ENCODE peak calls at places on chromosomes 5 and 9, in nine cellular contexts. R is astrocyte of the spinal cord; G is upper lobe of left lung; W is AG10803; P is activated CD4-positive, CD25-positive, alpha-beta regulatory T cell treated with anti-CD3 and anti-CD28 coated beads, Interleukin-2, amount 50 U/mL, for 72 hours; A is psoas muscle; Y is PC-9; S is stimulated activated CD8-positive, alpha-beta memory T cell treated with anti-CD3 and anti-CD28 coated beads, Interleukin-7, amount 100 ng/mL, for 48 hours; T is hepatocyte. C is an unnamed sample.

GRCh38 chr9:105656131-105656921 is 5.9 kb upstream of the TAL2 start:
- DNase-seq in G (peak), Y (no peak), T (peak), S (no peak), R (no peak), P (peak), W (no peak), A (peak), C (peak)

GRCh38 chr9:95383198-95383673 is 65.7 kb upstream of the FANCC start:
- DNase-seq in S (no peak), R (peak), G (no peak), P (no peak), W (peak), T (no peak), A (no peak), Y (peak), C (no peak)

GRCh38 chr9:131732061-131732526 is 7.8 kb downstream of the RAPGEF1 start:
- DNase-seq in R (peak), T (no peak), G (no peak), Y (no peak), S (no peak), W (peak), P (no peak), A (peak), C (no peak)

GRCh38 chr5:115657883-115658233 is 32.0 kb upstream of the TMED7 start:
- DNase-seq in G (no peak), A (no peak), S (no peak), W (peak), P (no peak), Y (peak), T (no peak), R (peak), C (no peak)

GRCh38 chr5:72036951-72037350 is 70.3 kb upstream of the MAP1B start:
- DNase-seq in A (no peak), Y (no peak), T (no peak), S (no peak), P (no peak), R (no peak), G (no peak), W (no peak), C (no peak)

GRCh38 chr5:173327948-173328895 is at the start of gene STC2:
- DNase-seq in G (peak), T (peak), P (peak), R (peak), W (peak), A (peak), Y (peak), S (peak), C (peak)

GRCh38 chr5:96807099-96807654 is 568 bp downstream of the ERAP1 start:
- DNase-seq in S (no peak), R (peak), W (peak), T (peak), P (peak), Y (peak), G (peak), A (peak), C (peak)

GRCh38 chr9:121738969-121739368 is 87.5 kb downstream of the DAB2IP start:
- DNase-seq in R (peak), A (no peak), G (no peak), S (no peak), T (no peak), P (no peak), W (peak), Y (no peak), C (no peak)

GRCh38 chr5:65072836-65073620 is 304.3 kb downstream of the CWC27 start:
- DNase-seq in G (peak), P (no peak), A (no peak), T (peak), S (no peak), Y (no peak), W (peak), R (peak), C (no peak)

GRCh38 chr9:12776775-12777055 is 1.9 kb downstream of the LURAP1L start:
- DNase-seq in W (peak), T (peak), G (no peak), R (no peak), P (no peak), Y (no peak), A (no peak), S (no peak), C (no peak)

GRCh38 chr9:129383005-129383414 is 204.9 kb upstream of the IER5L start:
- DNase-seq in P (no peak), A (peak), Y (peak), R (no peak), G (no peak), W (no peak), T (peak), S (no peak), C (peak)

GRCh38 chr5:60507687-60508086 is 192.3 kb downstream of the DEPDC1B start:
- DNase-seq in A (no peak), S (no peak), P (no peak), T (peak), Y (no peak), G (no peak), W (no peak), R (peak), C (no peak)

GRCh38 chr5:16180789-16181082 is 1.1 kb upstream of the MARCHF11 start:
- DNase-seq in T (no peak), Y (no peak), R (no peak), P (no peak), W (no peak), S (no peak), A (no peak), G (no peak), C (no peak)

GRCh38 chr5:171521219-171521633 is 101.8 kb downstream of the FGF18 start:
- DNase-seq in S (no peak), R (peak), P (no peak), G (no peak), A (peak), W (peak), T (peak), Y (peak), C (no peak)

GRCh38 chr5:60018091-60018490 is 124.6 kb upstream of the PDE4D start:
- DNase-seq in Y (no peak), R (peak), G (no peak), W (no peak), T (no peak), P (no peak), S (no peak), A (no peak), C (no peak)

GRCh38 chr9:113653746-113654604 is 190.4 kb downstream of the RGS3 start:
- DNase-seq in P (no peak), G (no peak), Y (no peak), W (no peak), R (no peak), A (no peak), T (no peak), S (no peak), C (no peak)

GRCh38 chr9:5846501-5846921 is 13.6 kb upstream of the ERMP1 start:
- DNase-seq in W (peak), Y (no peak), A (no peak), S (no peak), G (no peak), R (no peak), P (no peak), T (no peak), C (no peak)

GRCh38 chr9:133874061-133874638 is 118.0 kb downstream of the VAV2 start:
- DNase-seq in Y (peak), R (peak), P (no peak), G (no peak), S (no peak), W (peak), T (peak), A (no peak), C (no peak)

GRCh38 chr9:106906129-106906528 is 43.2 kb downstream of the ZNF462 start:
- DNase-seq in A (no peak), G (no peak), T (no peak), P (no peak), W (no peak), S (no peak), Y (no peak), R (no peak), C (no peak)

GRCh38 chr9:69758981-69759477 is 782 bp downstream of the PTAR1 start:
- DNase-seq in Y (no peak), R (peak), P (no peak), T (peak), S (no peak), A (no peak), W (peak), G (no peak), C (no peak)

GRCh38 chr5:80959768-80960442 is at the start of gene RASGRF2:
- DNase-seq in P (peak), T (peak), R (peak), A (no peak), Y (no peak), S (peak), W (no peak), G (peak), C (peak)

GRCh38 chr5:164688437-164688836 is 1183.0 kb downstream of the MAT2B start:
- DNase-seq in S (no peak), R (no peak), A (no peak), Y (no peak), W (no peak), G (no peak), T (no peak), P (no peak), C (no peak)

C was measured in nephron progenitor cell.